ENCODE peak calls at places on chromosomes 7 and 10, in nine cellular contexts. One of them, this sample, is unnamed.

GRCh38 chr7:5549096-5549896 is 125.7 kb upstream of the TNRC18 start:
- DNase-seq in osteocyte: no peak
- DNase-seq in cardiac muscle cell: peak
- DNase-seq in heart right ventricle: no peak
- DNase-seq in AG09319: no peak
- DNase-seq in lower leg skin: peak
- DNase-seq in tibial artery: no peak
- DNase-seq in GM20000: no peak
- DNase-seq in BE2C: peak
- DNase-seq in this sample: no peak

GRCh38 chr10:79320785-79321493 is 26.3 kb upstream of the PPIF start:
- DNase-seq in AG09319: peak
- DNase-seq in lower leg skin: no peak
- DNase-seq in cardiac muscle cell: peak
- DNase-seq in BE2C: no peak
- DNase-seq in heart right ventricle: no peak
- DNase-seq in osteocyte: no peak
- DNase-seq in tibial artery: no peak
- DNase-seq in GM20000: no peak
- DNase-seq in this sample: no peak

GRCh38 chr7:47390914-47391313 is 191.0 kb downstream of the TNS3 start:
- DNase-seq in GM20000: no peak
- DNase-seq in heart right ventricle: no peak
- DNase-seq in AG09319: no peak
- DNase-seq in tibial artery: no peak
- DNase-seq in osteocyte: no peak
- DNase-seq in BE2C: no peak
- DNase-seq in cardiac muscle cell: no peak
- DNase-seq in lower leg skin: no peak
- DNase-seq in this sample: no peak

GRCh38 chr7:4861673-4862072 is at the start of gene PAPOLB:
- DNase-seq in cardiac muscle cell: peak
- DNase-seq in AG09319: no peak
- DNase-seq in GM20000: no peak
- DNase-seq in heart right ventricle: no peak
- DNase-seq in tibial artery: no peak
- DNase-seq in BE2C: no peak
- DNase-seq in lower leg skin: no peak
- DNase-seq in osteocyte: no peak
- DNase-seq in this sample: no peak

GRCh38 chr7:51082940-51083533 is 233.6 kb downstream of the COBL start:
- DNase-seq in heart right ventricle: no peak
- DNase-seq in AG09319: no peak
- DNase-seq in tibial artery: no peak
- DNase-seq in GM20000: no peak
- DNase-seq in cardiac muscle cell: no peak
- DNase-seq in BE2C: no peak
- DNase-seq in osteocyte: peak
- DNase-seq in lower leg skin: no peak
- DNase-seq in this sample: no peak

GRCh38 chr10:97278491-97278989 is 13.9 kb downstream of the ARHGAP19 start:
- DNase-seq in tibial artery: no peak
- DNase-seq in BE2C: no peak
- DNase-seq in cardiac muscle cell: peak
- DNase-seq in GM20000: peak
- DNase-seq in osteocyte: no peak
- DNase-seq in heart right ventricle: no peak
- DNase-seq in AG09319: peak
- DNase-seq in lower leg skin: no peak
- DNase-seq in this sample: no peak

GRCh38 chr7:124566576-124566975 is 199.0 kb downstream of the GPR37 start:
- DNase-seq in cardiac muscle cell: no peak
- DNase-seq in tibial artery: no peak
- DNase-seq in GM20000: no peak
- DNase-seq in BE2C: no peak
- DNase-seq in AG09319: peak
- DNase-seq in lower leg skin: no peak
- DNase-seq in heart right ventricle: no peak
- DNase-seq in osteocyte: peak
- DNase-seq in this sample: no peak

GRCh38 chr7:124089621-124090020 is 56.8 kb upstream of the TMEM229A start:
- DNase-seq in osteocyte: no peak
- DNase-seq in lower leg skin: no peak
- DNase-seq in AG09319: no peak
- DNase-seq in heart right ventricle: no peak
- DNase-seq in cardiac muscle cell: peak
- DNase-seq in BE2C: no peak
- DNase-seq in GM20000: no peak
- DNase-seq in tibial artery: no peak
- DNase-seq in this sample: no peak

GRCh38 chr7:107972075-107972482 is 30.9 kb downstream of the LAMB1 start:
- DNase-seq in heart right ventricle: no peak
- DNase-seq in cardiac muscle cell: peak
- DNase-seq in AG09319: peak
- DNase-seq in GM20000: no peak
- DNase-seq in osteocyte: no peak
- DNase-seq in BE2C: no peak
- DNase-seq in tibial artery: peak
- DNase-seq in lower leg skin: peak
- DNase-seq in this sample: no peak

GRCh38 chr10:13956826-13957225 is 370.1 kb downstream of the PRPF18 start:
- DNase-seq in tibial artery: peak
- DNase-seq in BE2C: no peak
- DNase-seq in osteocyte: no peak
- DNase-seq in lower leg skin: peak
- DNase-seq in cardiac muscle cell: peak
- DNase-seq in heart right ventricle: peak
- DNase-seq in AG09319: peak
- DNase-seq in GM20000: no peak
- DNase-seq in this sample: no peak

GRCh38 chr7:33619264-33619663 is 286.1 kb upstream of the BMPER start:
- DNase-seq in heart right ventricle: no peak
- DNase-seq in AG09319: no peak
- DNase-seq in lower leg skin: no peak
- DNase-seq in tibial artery: no peak
- DNase-seq in cardiac muscle cell: no peak
- DNase-seq in GM20000: no peak
- DNase-seq in osteocyte: no peak
- DNase-seq in BE2C: no peak
- DNase-seq in this sample: no peak

GRCh38 chr7:33624172-33624571 is 281.2 kb upstream of the BMPER start:
- DNase-seq in GM20000: no peak
- DNase-seq in tibial artery: no peak
- DNase-seq in AG09319: no peak
- DNase-seq in lower leg skin: no peak
- DNase-seq in BE2C: no peak
- DNase-seq in heart right ventricle: no peak
- DNase-seq in cardiac muscle cell: no peak
- DNase-seq in osteocyte: no peak
- DNase-seq in this sample: no peak

GRCh38 chr7:33627741-33628140 is 277.6 kb upstream of the BMPER start:
- DNase-seq in BE2C: no peak
- DNase-seq in osteocyte: no peak
- DNase-seq in heart right ventricle: no peak
- DNase-seq in tibial artery: no peak
- DNase-seq in lower leg skin: no peak
- DNase-seq in GM20000: no peak
- DNase-seq in cardiac muscle cell: no peak
- DNase-seq in AG09319: no peak
- DNase-seq in this sample: no peak

GRCh38 chr7:33628894-33629293 is 276.4 kb upstream of the BMPER start:
- DNase-seq in GM20000: no peak
- DNase-seq in lower leg skin: no peak
- DNase-seq in heart right ventricle: no peak
- DNase-seq in osteocyte: no peak
- DNase-seq in AG09319: no peak
- DNase-seq in tibial artery: no peak
- DNase-seq in cardiac muscle cell: no peak
- DNase-seq in BE2C: no peak
- DNase-seq in this sample: no peak

DNA sequence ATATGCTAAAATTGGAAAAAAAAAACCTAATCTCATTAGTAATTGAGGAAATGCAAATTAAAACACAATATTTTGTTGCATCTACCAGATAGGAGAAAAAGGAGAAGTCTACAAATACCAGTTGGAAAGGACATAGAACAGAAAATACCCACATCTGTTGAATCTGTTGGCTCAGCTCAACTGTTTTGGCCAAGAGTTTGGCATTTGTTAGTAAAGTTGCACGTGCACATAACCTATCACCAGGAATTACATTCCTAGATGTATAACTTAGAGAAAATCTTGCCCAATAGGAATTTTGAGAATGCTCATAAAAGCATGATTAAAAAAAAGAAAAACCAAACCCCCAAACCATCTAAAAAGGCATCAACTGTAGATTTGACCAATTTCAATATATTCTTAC is 282.1 kb upstream of the BMPER start:
- DNase-seq in cardiac muscle cell: peak
- DNase-seq in heart right ventricle: no peak
- DNase-seq in osteocyte: no peak
- DNase-seq in tibial artery: no peak
- DNase-seq in AG09319: no peak
- DNase-seq in GM20000: no peak
- DNase-seq in lower leg skin: no peak
- DNase-seq in BE2C: no peak
- DNase-seq in this sample: no peak
- TF ChIP-seq CTCF in cardiac muscle cell: no peak
- TF ChIP-seq CTCF in heart right ventricle: no peak
- TF ChIP-seq CTCF in osteocyte: no peak
- TF ChIP-seq CTCF in tibial artery: no peak
- TF ChIP-seq CTCF in AG09319: no peak
- TF ChIP-seq CTCF in GM20000: no peak
- TF ChIP-seq CTCF in lower leg skin: no peak
- TF ChIP-seq CTCF in BE2C: no peak
- TF ChIP-seq CTCF in this sample: no peak

DNA sequence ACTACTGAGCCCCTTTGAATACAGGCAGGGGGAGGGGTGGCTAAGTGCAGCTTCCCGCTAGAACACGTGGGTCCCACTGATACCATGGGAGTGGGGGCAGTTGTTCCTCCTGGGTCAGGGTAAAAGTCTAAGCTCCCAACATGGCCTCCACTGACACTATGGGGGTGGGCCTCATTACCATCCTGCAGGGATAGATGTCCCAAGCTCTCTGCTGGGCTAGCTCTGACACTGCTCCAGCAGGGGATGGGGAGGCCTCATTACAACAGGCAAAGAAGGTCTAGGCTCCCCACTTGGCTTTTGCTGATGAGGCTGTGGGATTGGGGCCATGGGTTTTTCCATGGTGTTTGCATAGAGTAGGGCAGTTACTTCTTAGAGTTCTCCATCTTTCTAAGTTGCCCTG is 51.5 kb downstream of the STK17A start:
- DNase-seq in GM20000: no peak
- DNase-seq in heart right ventricle: no peak
- DNase-seq in osteocyte: no peak
- DNase-seq in BE2C: no peak
- DNase-seq in lower leg skin: no peak
- DNase-seq in AG09319: no peak
- DNase-seq in tibial artery: no peak
- DNase-seq in cardiac muscle cell: no peak
- DNase-seq in this sample: no peak
- TF ChIP-seq CTCF in GM20000: no peak
- TF ChIP-seq CTCF in heart right ventricle: no peak
- TF ChIP-seq CTCF in osteocyte: no peak
- TF ChIP-seq CTCF in BE2C: no peak
- TF ChIP-seq CTCF in lower leg skin: no peak
- TF ChIP-seq CTCF in AG09319: no peak
- TF ChIP-seq CTCF in tibial artery: no peak
- TF ChIP-seq CTCF in cardiac muscle cell: no peak
- TF ChIP-seq CTCF in this sample: no peak

GRCh38 chr7:77907281-77907680 is 108.7 kb downstream of the PHTF2 start:
- DNase-seq in osteocyte: no peak
- DNase-seq in heart right ventricle: no peak
- DNase-seq in cardiac muscle cell: no peak
- DNase-seq in BE2C: no peak
- DNase-seq in tibial artery: no peak
- DNase-seq in AG09319: no peak
- DNase-seq in GM20000: no peak
- DNase-seq in lower leg skin: no peak
- DNase-seq in this sample: no peak

GRCh38 chr7:77908664-77909063 is 110.1 kb downstream of the PHTF2 start:
- DNase-seq in lower leg skin: no peak
- DNase-seq in AG09319: no peak
- DNase-seq in tibial artery: no peak
- DNase-seq in BE2C: no peak
- DNase-seq in heart right ventricle: no peak
- DNase-seq in osteocyte: no peak
- DNase-seq in GM20000: no peak
- DNase-seq in cardiac muscle cell: no peak
- DNase-seq in this sample: no peak

GRCh38 chr7:77912293-77912692 is 113.7 kb downstream of the PHTF2 start:
- DNase-seq in BE2C: no peak
- DNase-seq in GM20000: no peak
- DNase-seq in lower leg skin: no peak
- DNase-seq in osteocyte: no peak
- DNase-seq in AG09319: no peak
- DNase-seq in tibial artery: no peak
- DNase-seq in heart right ventricle: no peak
- DNase-seq in cardiac muscle cell: no peak
- DNase-seq in this sample: no peak

GRCh38 chr7:77913977-77914607 is 115.5 kb downstream of the PHTF2 start:
- DNase-seq in GM20000: no peak
- DNase-seq in heart right ventricle: no peak
- DNase-seq in BE2C: no peak
- DNase-seq in lower leg skin: no peak
- DNase-seq in AG09319: peak
- DNase-seq in osteocyte: no peak
- DNase-seq in cardiac muscle cell: no peak
- DNase-seq in tibial artery: no peak
- DNase-seq in this sample: no peak

GRCh38 chr7:77910124-77910523 is 111.6 kb downstream of the PHTF2 start:
- DNase-seq in tibial artery: no peak
- DNase-seq in cardiac muscle cell: no peak
- DNase-seq in BE2C: no peak
- DNase-seq in GM20000: no peak
- DNase-seq in lower leg skin: no peak
- DNase-seq in osteocyte: no peak
- DNase-seq in heart right ventricle: no peak
- DNase-seq in AG09319: no peak
- DNase-seq in this sample: no peak
- TF ChIP-seq CTCF in tibial artery: no peak
- TF ChIP-seq CTCF in cardiac muscle cell: peak
- TF ChIP-seq CTCF in BE2C: no peak
- TF ChIP-seq CTCF in GM20000: peak
- TF ChIP-seq CTCF in lower leg skin: no peak
- TF ChIP-seq CTCF in osteocyte: no peak
- TF ChIP-seq CTCF in heart right ventricle: no peak
- TF ChIP-seq CTCF in AG09319: no peak
- TF ChIP-seq CTCF in this sample: no peak

GRCh38 chr10:72069751-72070501 is 18.4 kb downstream of the SPOCK2 start:
- DNase-seq in tibial artery: no peak
- DNase-seq in AG09319: no peak
- DNase-seq in osteocyte: no peak
- DNase-seq in heart right ventricle: no peak
- DNase-seq in cardiac muscle cell: no peak
- DNase-seq in lower leg skin: no peak
- DNase-seq in GM20000: no peak
- DNase-seq in BE2C: no peak
- DNase-seq in this sample: no peak
- TF ChIP-seq CTCF in tibial artery: no peak
- TF ChIP-seq CTCF in AG09319: no peak
- TF ChIP-seq CTCF in osteocyte: peak
- TF ChIP-seq CTCF in heart right ventricle: no peak
- TF ChIP-seq CTCF in cardiac muscle cell: peak
- TF ChIP-seq CTCF in lower leg skin: no peak
- TF ChIP-seq CTCF in GM20000: peak
- TF ChIP-seq CTCF in BE2C: peak
- TF ChIP-seq CTCF in this sample: peak